ENCODE peak calls at places on chromosome 5, in four cellular contexts. One of them, this sample, is unnamed.

GRCh38 chr5:59724482-59725392 is 168.8 kb downstream of the PDE4D start:
- DNase-seq in heart left ventricle: no peak
- DNase-seq in H1: no peak
- DNase-seq in suprapubic skin: no peak
- DNase-seq in this sample: peak; percentile 22

GRCh38 chr5:96260009-96260408 is 173.0 kb downstream of the PCSK1 start:
- DNase-seq in heart left ventricle: no peak
- DNase-seq in H1: no peak
- DNase-seq in suprapubic skin: no peak
- DNase-seq in this sample: no peak

GRCh38 chr5:103216137-103216536 is 42.4 kb upstream of the MACIR start:
- DNase-seq in heart left ventricle: no peak
- DNase-seq in H1: no peak
- DNase-seq in suprapubic skin: no peak
- DNase-seq in this sample: no peak

GRCh38 chr5:134111741-134112647 is 2.5 kb upstream of the TCF7 start:
- DNase-seq in heart left ventricle: no peak
- DNase-seq in H1: no peak
- DNase-seq in suprapubic skin: no peak
- DNase-seq in this sample: peak; percentile 41

GRCh38 chr5:172002310-172002709 is 4.1 kb downstream of the FBXW11 start:
- DNase-seq in heart left ventricle: no peak
- DNase-seq in H1: no peak
- DNase-seq in suprapubic skin: no peak
- DNase-seq in this sample: peak; percentile 22

GRCh38 chr5:140549237-140550144 is 2.0 kb downstream of the EIF4EBP3 start:
- DNase-seq in heart left ventricle: peak; percentile 66
- DNase-seq in H1: no peak
- DNase-seq in suprapubic skin: peak; percentile 69
- DNase-seq in this sample: no peak

GRCh38 chr5:14240366-14240765 is 97.2 kb downstream of the TRIO start:
- DNase-seq in heart left ventricle: no peak
- DNase-seq in H1: no peak
- DNase-seq in suprapubic skin: no peak
- DNase-seq in this sample: peak; percentile 26

GRCh38 chr5:105929865-105930264 is 1740.9 kb downstream of the EFNA5 start:
- DNase-seq in heart left ventricle: no peak
- DNase-seq in H1: no peak
- DNase-seq in suprapubic skin: no peak
- DNase-seq in this sample: no peak

GRCh38 chr5:66238435-66238834 is 94.3 kb downstream of the SREK1 start:
- DNase-seq in heart left ventricle: no peak
- DNase-seq in H1: no peak
- DNase-seq in suprapubic skin: no peak
- DNase-seq in this sample: no peak

DNA sequence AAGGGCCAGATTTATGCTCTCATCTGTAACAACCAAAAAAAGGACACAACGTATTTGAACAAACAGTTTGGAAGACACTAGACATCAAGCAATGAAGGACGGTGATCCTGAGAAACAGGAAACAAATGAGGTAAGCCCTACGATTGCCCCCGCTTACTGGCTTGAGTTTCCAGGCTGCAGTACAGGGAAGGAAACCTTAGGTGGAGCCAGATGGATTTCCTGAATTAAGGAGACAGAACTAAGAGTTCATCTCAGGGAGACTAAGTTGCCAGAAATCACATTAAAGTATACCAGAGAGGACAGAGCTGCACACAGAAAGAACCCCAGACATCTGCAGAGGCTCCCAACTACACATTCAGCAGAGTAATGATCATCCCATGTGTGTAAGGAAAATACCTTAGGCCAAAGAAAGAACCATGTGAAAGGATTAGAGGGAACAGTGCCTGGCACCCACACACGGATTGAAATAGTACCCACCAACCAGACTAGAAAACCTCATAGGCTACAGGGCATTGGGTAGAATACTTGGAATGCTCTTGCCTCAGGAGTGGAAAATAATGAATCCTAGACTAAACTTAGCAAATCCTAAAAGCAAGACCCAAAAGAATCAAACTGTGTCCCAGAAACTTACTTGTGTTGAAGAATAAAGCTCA is 99.3 kb upstream of the NIPBL start:
- DNase-seq in heart left ventricle: no peak
- DNase-seq in H1: peak; percentile 5
- DNase-seq in suprapubic skin: no peak
- DNase-seq in this sample: no peak
- TF ChIP-seq CTCF in heart left ventricle: peak; percentile 41
- TF ChIP-seq CTCF in H1: peak; percentile 25
- TF ChIP-seq CTCF in suprapubic skin: no peak
- TF ChIP-seq CTCF in this sample: peak; percentile 50

GRCh38 chr5:39578887-39579497 is 154.2 kb upstream of the DAB2 start:
- DNase-seq in heart left ventricle: no peak
- DNase-seq in H1: no peak
- DNase-seq in suprapubic skin: no peak
- DNase-seq in this sample: no peak
- TF ChIP-seq CTCF in heart left ventricle: peak; percentile 66
- TF ChIP-seq CTCF in H1: no peak
- TF ChIP-seq CTCF in suprapubic skin: peak; percentile 47
- TF ChIP-seq CTCF in this sample: peak; percentile 91

DNA sequence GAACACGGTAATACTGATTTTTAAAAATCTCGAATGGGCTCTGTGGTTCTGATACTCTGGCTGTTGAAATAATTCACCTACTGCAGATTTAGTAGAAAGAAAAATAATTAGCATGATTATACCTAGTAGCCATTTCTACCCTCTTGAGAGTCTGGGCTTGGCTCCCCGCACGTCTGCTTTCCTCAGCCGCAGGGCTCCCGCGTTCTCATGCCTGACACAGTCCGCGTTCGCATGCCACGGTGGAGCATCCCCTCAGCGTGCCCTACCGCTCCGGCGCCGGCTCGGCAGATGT is 887 bp upstream of the GPBP1 start:
- DNase-seq in heart left ventricle: no peak
- DNase-seq in H1: no peak
- DNase-seq in suprapubic skin: peak; percentile 83
- DNase-seq in this sample: no peak
- TF ChIP-seq CTCF in heart left ventricle: no peak
- TF ChIP-seq CTCF in H1: no peak
- TF ChIP-seq CTCF in suprapubic skin: no peak
- TF ChIP-seq CTCF in this sample: no peak

DNA sequence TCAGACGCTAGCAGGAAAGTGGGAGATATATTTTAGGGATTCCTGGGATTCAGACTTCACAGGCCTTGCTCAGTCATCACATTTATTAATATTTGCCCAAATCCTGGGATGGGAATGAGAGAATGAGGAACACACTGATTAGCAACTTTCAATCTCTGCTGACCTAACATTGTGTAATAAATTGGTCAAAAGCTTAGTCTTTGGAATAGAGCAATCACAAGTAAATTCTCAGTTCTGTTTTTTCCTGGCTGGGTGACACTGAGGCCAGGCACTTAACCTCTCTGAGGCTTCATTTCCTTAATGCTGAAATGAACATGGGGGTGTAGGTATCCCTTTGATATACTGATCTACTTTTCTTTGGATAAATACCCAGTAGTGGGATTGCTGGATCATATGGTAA is 37.1 kb upstream of the NIPBL start:
- DNase-seq in heart left ventricle: no peak
- DNase-seq in H1: no peak
- DNase-seq in suprapubic skin: no peak
- DNase-seq in this sample: no peak
- TF ChIP-seq CTCF in heart left ventricle: no peak
- TF ChIP-seq CTCF in H1: no peak
- TF ChIP-seq CTCF in suprapubic skin: no peak
- TF ChIP-seq CTCF in this sample: no peak

DNA sequence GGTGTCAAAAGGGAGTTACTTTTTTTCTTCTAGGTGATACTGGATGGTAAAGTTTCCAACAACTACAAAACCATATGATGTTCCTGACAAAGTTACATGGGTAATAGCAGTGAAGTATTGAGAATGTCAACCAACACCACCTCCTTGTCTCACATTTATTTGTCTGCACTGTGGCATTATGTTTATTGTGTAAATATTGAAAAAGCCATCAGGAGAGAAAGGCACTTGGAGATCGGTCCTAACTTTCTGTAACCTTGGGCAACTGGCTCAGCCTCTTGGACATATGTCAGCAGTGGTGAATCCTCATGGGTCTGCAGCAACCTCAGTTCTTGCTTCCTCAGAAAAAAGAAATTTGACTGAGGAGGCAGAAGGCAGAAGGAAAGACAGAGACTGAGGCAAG is 50.0 kb upstream of the ICE1 start:
- DNase-seq in heart left ventricle: no peak
- DNase-seq in H1: no peak
- DNase-seq in suprapubic skin: no peak
- DNase-seq in this sample: no peak
- TF ChIP-seq CTCF in heart left ventricle: no peak
- TF ChIP-seq CTCF in H1: no peak
- TF ChIP-seq CTCF in suprapubic skin: no peak
- TF ChIP-seq CTCF in this sample: no peak

This sample was measured in HFFc6.